ENCODE peak calls at places on chromosomes 6 and 20, in four cellular contexts. E is C1 segment of cervical spinal cord, C is A549, P is GM12892. W is an unnamed sample.

GRCh38 chr6:12586696-12587095 is 129.9 kb upstream of the PHACTR1 start:
- DNase-seq in E (no peak), C (no peak), P (no peak), W (peak; percentile 44)

GRCh38 chr20:37501940-37502339 is 19.1 kb upstream of the NNAT start:
- DNase-seq in E (no peak), C (peak; percentile 24), P (no peak), W (peak; percentile 74)

GRCh38 chr6:34568829-34569228 is 12.7 kb upstream of the SPDEF start:
- DNase-seq in E (no peak), C (no peak), P (no peak), W (no peak)

GRCh38 chr6:160088069-160088773 is 33.4 kb upstream of the SLC22A1 start:
- DNase-seq in E (peak; percentile 20), C (peak; percentile 80), P (no peak), W (peak; percentile 47)

GRCh38 chr6:75735491-75736186 is 13.4 kb upstream of the MYO6 start:
- DNase-seq in E (no peak), C (peak; percentile 24), P (no peak), W (no peak)

GRCh38 chr20:25574411-25574810 is 10.9 kb downstream of the NINL start:
- DNase-seq in E (no peak), C (no peak), P (no peak), W (peak; percentile 65)

GRCh38 chr6:85866373-85866740 is 223.7 kb upstream of the SYNCRIP start:
- DNase-seq in E (no peak), C (no peak), P (no peak), W (no peak)

GRCh38 chr6:165831812-165832470 is 168.9 kb upstream of the PDE10A start:
- DNase-seq in E (no peak), C (no peak), P (no peak), W (no peak)

GRCh38 chr6:43702522-43703440 is 15.2 kb upstream of the MRPS18A start:
- DNase-seq in E (peak; percentile 6), C (peak; percentile 84), P (no peak), W (peak; percentile 80)

GRCh38 chr20:36197271-36197670 is 39.0 kb upstream of the AAR2 start:
- DNase-seq in E (no peak), C (no peak), P (no peak), W (no peak)

GRCh38 chr6:18155273-18155863 is at the start of gene KDM1B:
- DNase-seq in E (peak; percentile 99), C (peak; percentile 89), P (peak; percentile 91), W (peak; percentile 98)

GRCh38 chr6:146931214-146931613 is 273.0 kb upstream of the STXBP5 start:
- DNase-seq in E (no peak), C (no peak), P (no peak), W (no peak)

GRCh38 chr6:130681028-130681427 is 146.2 kb upstream of the SMLR1 start:
- DNase-seq in E (no peak), C (no peak), P (no peak), W (no peak)

GRCh38 chr6:52566853-52567279 is 10.0 kb downstream of the TRAM2 start:
- DNase-seq in E (no peak), C (peak; percentile 5), P (no peak), W (peak; percentile 88)

GRCh38 chr6:140344149-140344913 is 969.9 kb upstream of the CITED2 start:
- DNase-seq in E (no peak), C (no peak), P (no peak), W (no peak)

GRCh38 chr6:160355001-160355400 is 6.8 kb downstream of the SLC22A3 start:
- DNase-seq in E (no peak), C (peak; percentile 39), P (no peak), W (no peak)

GRCh38 chr20:1825492-1825891 is 69.7 kb upstream of the SIRPA start:
- DNase-seq in E (no peak), C (no peak), P (no peak), W (no peak)

GRCh38 chr6:146153040-146153758 is 124.3 kb downstream of the GRM1 start:
- DNase-seq in E (no peak), C (no peak), P (no peak), W (no peak)

GRCh38 chr6:90226257-90226656 is 70.4 kb downstream of the BACH2 start:
- DNase-seq in E (no peak), C (no peak), P (no peak), W (no peak)

GRCh38 chr6:118103381-118104105 is 196.5 kb downstream of the SLC35F1 start:
- DNase-seq in E (no peak), C (no peak), P (no peak), W (no peak)

GRCh38 chr6:142207265-142207877 is 60.3 kb downstream of the VTA1 start:
- DNase-seq in E (no peak), C (no peak), P (no peak), W (peak; percentile 69)

GRCh38 chr20:58418949-58419748 is 30.1 kb downstream of the VAPB start:
- DNase-seq in E (no peak), C (no peak), P (no peak), W (no peak)

GRCh38 chr6:23518294-23518693 is 607.7 kb upstream of the NRSN1 start:
- DNase-seq in E (no peak), C (no peak), P (no peak), W (no peak)

GRCh38 chr6:56713285-56713684 is 70.6 kb upstream of the DST start:
- DNase-seq in E (no peak), C (no peak), P (no peak), W (peak; percentile 41)

GRCh38 chr20:63751471-63752271 is 12.1 kb downstream of the SLC2A4RG start:
- DNase-seq in E (no peak), C (no peak), P (no peak), W (peak; percentile 52)

GRCh38 chr6:125950293-125950692 is 6.3 kb upstream of the HINT3 start:
- DNase-seq in E (no peak), C (no peak), P (no peak), W (no peak)

GRCh38 chr6:13428528-13429405 is 58.6 kb downstream of the GFOD1 start:
- DNase-seq in E (no peak), C (no peak), P (no peak), W (no peak)

GRCh38 chr20:57378107-57378506 is 13.1 kb upstream of the RBM38 start:
- DNase-seq in E (no peak), C (no peak), P (no peak), W (no peak)

GRCh38 chr20:64099880-64100565 is 7.3 kb downstream of the NPBWR2 start:
- DNase-seq in E (no peak), C (no peak), P (no peak), W (no peak)

GRCh38 chr6:75285156-75285639 is 606 bp upstream of the TMEM30A start:
- DNase-seq in E (no peak), C (no peak), P (no peak), W (no peak)

GRCh38 chr6:33577106-33577535 is 3.0 kb downstream of the BAK1 start:
- DNase-seq in E (no peak), C (no peak), P (no peak), W (no peak)

GRCh38 chr6:137363805-137364138 is 130.4 kb downstream of the OLIG3 start:
- DNase-seq in E (no peak), C (no peak), P (no peak), W (no peak)

GRCh38 chr6:169782966-169783760 is 31.7 kb downstream of the ERMARD start:
- DNase-seq in E (no peak), C (no peak), P (no peak), W (no peak)

GRCh38 chr6:131920656-131921055 is 30.5 kb downstream of the CCN2 start:
- DNase-seq in E (no peak), C (no peak), P (no peak), W (no peak)

GRCh38 chr20:38545771-38546170 is 35.2 kb upstream of the ADIG start:
- DNase-seq in E (no peak), C (no peak), P (no peak), W (no peak)

GRCh38 chr6:148112851-148113319 is 229.8 kb upstream of the SASH1 start:
- DNase-seq in E (no peak), C (no peak), P (no peak), W (no peak)

GRCh38 chr6:154432533-154433476 is 76.2 kb upstream of the IPCEF1 start:
- DNase-seq in E (no peak), C (no peak), P (no peak), W (no peak)

GRCh38 chr20:61118429-61119224 is 133.4 kb upstream of the CDH4 start:
- DNase-seq in E (no peak), C (peak; percentile 67), P (no peak), W (no peak)